ENCODE peak calls at places on chromosomes 16 and 17, in six cellular contexts. X, Q, O, Y, Z and R are unnamed samples.

GRCh38 chr16:85722066-85722465 is 28.8 kb downstream of the C16orf74 start:
- DNase-seq in X (no peak), Q (no peak), O (no peak), Y (no peak), Z (no peak), R (no peak)

GRCh38 chr16:66942981-66943380 is 7.7 kb downstream of the CES2 start:
- DNase-seq in X (no peak), Q (no peak), O (no peak), Y (no peak), Z (no peak), R (no peak)

GRCh38 chr16:69150146-69150865 is 17.9 kb downstream of the UTP4 start:
- DNase-seq in X (peak), Q (peak), O (peak), Y (no peak), Z (peak), R (peak)

GRCh38 chr17:78113804-78114785 is 14.5 kb downstream of the TMC6 start:
- DNase-seq in X (no peak), Q (no peak), O (peak), Y (no peak), Z (no peak), R (no peak)

GRCh38 chr17:2095536-2095910 is 40.6 kb downstream of the HIC1 start:
- DNase-seq in X (no peak), Q (no peak), O (no peak), Y (no peak), Z (no peak), R (no peak)

GRCh38 chr16:24853169-24853824 is 7.5 kb downstream of the SLC5A11 start:
- DNase-seq in X (no peak), Q (no peak), O (no peak), Y (no peak), Z (no peak), R (no peak)

GRCh38 chr17:28646039-28646754 is 1.2 kb upstream of the BLTP2 start:
- DNase-seq in X (no peak), Q (no peak), O (no peak), Y (no peak), Z (no peak), R (no peak)

GRCh38 chr16:50462793-50463507 is 85.2 kb upstream of the NKD1 start:
- DNase-seq in X (no peak), Q (no peak), O (no peak), Y (no peak), Z (no peak), R (no peak)

GRCh38 chr16:3645504-3646347 is 8.8 kb upstream of the DNASE1 start:
- DNase-seq in X (peak), Q (no peak), O (no peak), Y (no peak), Z (no peak), R (no peak)

GRCh38 chr17:17511971-17512858 is 16.0 kb upstream of the RASD1 start:
- DNase-seq in X (peak), Q (no peak), O (peak), Y (no peak), Z (no peak), R (no peak)

GRCh38 chr17:74241434-74241833 is 28.1 kb downstream of the TTYH2 start:
- DNase-seq in X (no peak), Q (no peak), O (no peak), Y (no peak), Z (peak), R (no peak)

GRCh38 chr17:82204831-82205719 is 7.6 kb downstream of the CCDC57 start:
- DNase-seq in X (peak), Q (no peak), O (peak), Y (no peak), Z (no peak), R (no peak)

GRCh38 chr17:80671823-80672105 is 127.1 kb downstream of the RPTOR start:
- DNase-seq in X (peak), Q (no peak), O (no peak), Y (no peak), Z (no peak), R (no peak)

GRCh38 chr16:55494994-55495421 is 13.9 kb upstream of the LPCAT2 start:
- DNase-seq in X (peak), Q (no peak), O (peak), Y (no peak), Z (peak), R (peak)